ENCODE peak calls at places on chromosomes 7 and 10, in four cellular contexts. Z, D, A and Q are unnamed samples. For H3K36me3, the result is how much of the 10 kb centered on the place peaks cover.

GRCh38 chr10:29828978-29829377 is 194.2 kb upstream of the SVIL start:
- DNase-seq in Z (no peak), A (no peak), D (no peak), Q (no peak)

GRCh38 chr7:140723002-140723401 is 26.5 kb downstream of the NDUFB2 start:
- DNase-seq in D (no peak), Z (no peak), A (no peak), Q (no peak)

GRCh38 chr10:37839243-37839642 is 18.2 kb downstream of the ZNF248 start:
- DNase-seq in A (no peak), D (no peak), Z (no peak), Q (no peak)

GRCh38 chr7:95578299-95578855 is 17.9 kb downstream of the PDK4 start:
- DNase-seq in D (no peak), Z (no peak), A (no peak), Q (no peak)

GRCh38 chr7:158245724-158246041 is 341.9 kb downstream of the PTPRN2 start:
- DNase-seq in Z (no peak), D (no peak), A (no peak), Q (no peak)

GRCh38 chr7:89023902-89024301 is 228.4 kb upstream of the TEX47 start:
- DNase-seq in Z (no peak), A (no peak), D (no peak), Q (no peak)

GRCh38 chr10:8600192-8600591 is 545.7 kb downstream of the GATA3 start:
- DNase-seq in Z (no peak), D (no peak), A (no peak), Q (no peak)

GRCh38 chr7:36064676-36065075 is 88.4 kb upstream of the EEPD1 start:
- DNase-seq in D (no peak), A (no peak), Z (no peak), Q (no peak)

GRCh38 chr10:75071756-75072155 is 39.7 kb upstream of the SAMD8 start:
- DNase-seq in D (no peak), Z (no peak), A (no peak), Q (no peak)

GRCh38 chr10:7027913-7028808 is 382.7 kb downstream of the SFMBT2 start:
- DNase-seq in D (no peak), Z (no peak), A (peak), Q (no peak)

GRCh38 chr7:98802088-98802780 is 67.6 kb downstream of the TMEM130 start:
- DNase-seq in D (peak), Z (peak), A (peak), Q (peak)

GRCh38 chr7:149776305-149776704 is 2.9 kb upstream of the ZNF467 start:
- DNase-seq in Z (peak), A (no peak), D (no peak), Q (no peak)

GRCh38 chr10:74825371-74826141 is 844 bp upstream of the KAT6B start:
- DNase-seq in A (no peak), D (no peak), Z (peak), Q (no peak)

GRCh38 chr10:51951601-51952000 is 252.2 kb upstream of the CSTF2T start:
- DNase-seq in Z (no peak), A (no peak), D (no peak), Q (no peak)

GRCh38 chr7:43869898-43870240 is 552 bp upstream of the MRPS24 start:
- DNase-seq in Z (no peak), D (no peak), A (no peak), Q (no peak)

GRCh38 chr10:127600479-127600878 is 51.4 kb downstream of the NPS start:
- DNase-seq in Z (no peak), A (no peak), D (peak), Q (no peak)

GRCh38 chr7:155945670-155946325 is 133.5 kb upstream of the SHH start:
- DNase-seq in Z (no peak), D (no peak), A (no peak), Q (no peak)

GRCh38 chr7:87100326-87100725 is 40.9 kb upstream of the ELAPOR2 start:
- DNase-seq in Z (no peak), A (no peak), D (no peak), Q (no peak)

GRCh38 chr10:102729090-102730026 is 14.4 kb upstream of the WBP1L start:
- DNase-seq in Z (peak), A (peak), D (peak), Q (no peak)

GRCh38 chr10:131155903-131156285 is 155.6 kb downstream of the TCERG1L start:
- DNase-seq in D (no peak), Z (no peak), A (no peak), Q (no peak)
- TF ChIP-seq FOXM1 in D (no peak), Z (no peak), A (no peak), Q (no peak)

GRCh38 chr7:23335141-23335540 is 36.0 kb downstream of the MALSU1 start:
- DNase-seq in A (no peak), Z (no peak), D (peak), Q (no peak)

GRCh38 chr7:23332193-23332592 is 33.1 kb downstream of the MALSU1 start:
- DNase-seq in Z (no peak), D (no peak), A (no peak), Q (no peak)

GRCh38 chr7:23332881-23333612 is 33.9 kb downstream of the MALSU1 start:
- DNase-seq in A (no peak), D (no peak), Z (peak), Q (no peak)

GRCh38 chr7:23334482-23335056 is 35.4 kb downstream of the MALSU1 start:
- DNase-seq in A (no peak), D (peak), Z (no peak), Q (no peak)

GRCh38 chr7:23333671-23334246 is 34.6 kb downstream of the MALSU1 start:
- DNase-seq in A (no peak), D (no peak), Z (no peak), Q (no peak)
- H3K36me3 ChIP-seq in A (half or more), D (under half), Z (under half), Q (under half)

GRCh38 chr7:38169862-38170261 is 8.2 kb upstream of the STARD3NL start:
- DNase-seq in Z (no peak), D (no peak), A (no peak), Q (peak)
- TF ChIP-seq RFX5 in Z (no peak), D (no peak), A (no peak), Q (no peak)

GRCh38 chr7:90660819-90661218 is 64.7 kb downstream of the CDK14 start:
- DNase-seq in A (no peak), D (no peak), Z (no peak), Q (no peak)

GRCh38 chr7:90663176-90663575 is 67.1 kb downstream of the CDK14 start:
- DNase-seq in Z (no peak), A (no peak), D (no peak), Q (no peak)

GRCh38 chr7:90657481-90657880 is 61.4 kb downstream of the CDK14 start:
- DNase-seq in A (no peak), D (no peak), Z (no peak), Q (no peak)

GRCh38 chr7:90660100-90660499 is 64.0 kb downstream of the CDK14 start:
- DNase-seq in Z (no peak), D (no peak), A (no peak), Q (no peak)

DNA sequence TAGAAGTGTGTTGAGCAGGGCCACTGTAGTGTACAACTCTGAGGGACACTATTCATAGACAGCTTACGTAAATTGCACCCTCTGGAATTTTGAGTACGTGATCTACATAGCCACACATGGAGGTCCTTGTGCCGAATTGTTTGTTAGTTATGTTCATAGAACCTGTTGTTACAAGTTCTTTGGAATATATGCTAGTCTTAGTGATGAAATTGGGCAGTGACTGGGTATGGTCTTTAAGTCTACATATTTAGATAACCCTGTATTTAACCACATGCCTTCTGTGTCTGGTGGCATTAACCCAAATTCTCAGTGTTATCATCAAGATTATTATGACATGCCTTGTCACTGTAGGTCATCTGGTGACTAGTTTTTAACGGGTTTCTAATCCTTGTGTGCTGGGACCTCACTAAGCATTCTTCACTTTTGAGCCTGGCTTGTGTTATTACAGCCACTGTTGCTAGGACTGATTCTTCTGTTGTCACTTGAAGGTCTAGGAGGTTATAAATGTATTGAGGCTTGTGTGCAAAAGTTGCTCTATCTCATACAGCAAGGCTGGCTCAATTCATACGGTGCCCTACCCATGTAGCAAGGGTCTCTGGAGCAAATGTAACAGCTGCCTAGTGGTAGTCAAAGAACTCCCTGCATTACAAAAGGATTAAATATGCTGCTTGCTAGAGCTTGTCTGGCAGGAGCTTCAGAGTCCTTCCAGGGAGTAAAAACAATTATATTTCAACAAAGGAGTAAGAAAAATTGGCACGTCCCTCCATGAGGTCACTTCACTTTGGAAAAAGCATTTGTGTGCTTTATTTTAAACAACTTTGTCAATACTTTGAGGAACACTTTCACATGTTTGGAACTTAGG is 65.4 kb downstream of the CDK14 start:
- DNase-seq in D (no peak), Z (no peak), A (no peak), Q (no peak)
- TF ChIP-seq FOXM1 in D (no peak), Z (no peak), A (no peak), Q (no peak)

DNA sequence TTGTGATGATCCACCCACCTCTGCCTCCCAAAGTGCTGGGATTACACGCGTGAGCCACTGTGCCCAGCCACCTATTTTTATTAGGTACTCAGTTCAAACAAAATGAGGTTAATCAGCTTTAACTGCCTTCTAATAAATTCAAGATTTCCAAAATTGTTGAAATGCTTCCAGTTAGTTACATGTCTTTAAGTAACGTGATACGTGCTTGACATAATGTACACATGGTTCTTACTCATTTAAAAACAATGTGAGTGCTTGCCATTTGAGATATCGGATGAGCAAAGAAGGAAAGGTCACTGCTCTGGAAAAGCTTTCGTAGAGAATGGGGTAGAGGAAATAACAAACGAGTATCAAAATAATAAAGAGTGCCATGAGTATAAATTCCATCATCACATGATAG is 83.6 kb downstream of the KMT2E start:
- DNase-seq in Z (no peak), D (no peak), A (no peak), Q (no peak)
- H3K36me3 ChIP-seq in Z (half or more), D (under half), A (half or more), Q (under half)

GRCh38 chr7:112452102-112452888 is 2.0 kb downstream of the IFRD1 start:
- DNase-seq in D (peak), A (no peak), Z (peak), Q (no peak)
- TF ChIP-seq RFX5 in D (no peak), A (no peak), Z (no peak), Q (no peak)

DNA sequence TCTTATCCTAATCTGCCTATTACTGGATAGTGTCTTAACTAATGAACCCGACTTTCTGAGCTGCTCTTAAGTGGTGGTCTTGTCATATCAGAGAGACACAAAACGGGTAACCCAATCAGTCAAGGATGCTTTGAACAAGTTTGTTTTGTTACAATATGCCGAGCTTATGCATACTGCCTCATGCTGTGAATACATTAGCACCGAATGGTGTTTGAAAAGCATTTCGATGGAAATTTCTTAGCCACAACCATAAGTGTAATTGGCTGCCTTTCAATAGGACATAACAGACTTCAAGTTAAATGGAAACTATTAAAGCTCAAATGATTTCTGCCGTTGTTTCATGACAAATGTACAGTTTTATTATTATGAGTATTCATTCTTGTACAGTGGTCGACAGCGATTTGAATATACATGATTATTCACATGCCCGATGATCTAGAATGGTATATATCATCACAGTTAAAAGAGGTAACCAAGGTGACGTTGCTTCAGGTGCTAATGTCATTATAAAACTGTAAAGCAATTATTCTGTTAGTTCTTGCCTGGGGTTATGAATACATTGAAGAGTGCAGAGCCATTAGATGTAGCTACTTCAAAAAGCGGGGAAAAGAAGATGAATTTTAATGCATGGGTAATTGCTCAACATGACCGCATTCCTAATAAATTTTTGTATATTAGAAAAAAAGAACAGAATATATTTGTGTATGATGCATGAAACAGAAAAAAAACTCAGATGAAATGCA is 118.8 kb downstream of the EBF3 start:
- DNase-seq in D (no peak), A (no peak), Z (no peak), Q (no peak)
- TF ChIP-seq FOXM1 in D (no peak), A (no peak), Z (no peak), Q (no peak)

GRCh38 chr7:113093561-113093960 is 6.9 kb upstream of the GPR85 start:
- DNase-seq in D (no peak), Z (no peak), A (no peak), Q (no peak)

GRCh38 chr7:113094517-113095249 is 8.1 kb upstream of the GPR85 start:
- DNase-seq in Z (no peak), D (no peak), A (no peak), Q (no peak)

GRCh38 chr7:113100091-113100723 is 13.6 kb upstream of the GPR85 start:
- DNase-seq in Z (peak), A (no peak), D (no peak), Q (no peak)

GRCh38 chr7:113099284-113099919 is 12.8 kb upstream of the GPR85 start:
- DNase-seq in Z (no peak), A (no peak), D (no peak), Q (no peak)
- H3K36me3 ChIP-seq in Z (under half), A (under half), D (under half), Q (under half)

GRCh38 chr7:80466638-80467037 is 45.2 kb downstream of the GNAT3 start:
- DNase-seq in Z (no peak), A (no peak), D (no peak), Q (no peak)
- TF ChIP-seq RFX5 in Z (no peak), A (no peak), D (no peak), Q (no peak)

GRCh38 chr7:134686782-134687181 is 40.1 kb downstream of the BPGM start:
- DNase-seq in D (no peak), Z (peak), A (no peak), Q (no peak)
- TF ChIP-seq FOXM1 in D (no peak), Z (no peak), A (no peak), Q (no peak)